ENCODE peak calls at places on chromosomes 4 and X, in seven cellular contexts. R is activated gamma-delta T cell treated with Interleukin-2 at 50 U/mL for 16 hours, L is EL, U is SW480, Q is frontal cortex, P is EH, S is ELR. K is an unnamed sample.
A peak's percentile ranks its signal among the peaks of the same experiment; 100 is the strongest.

GRCh38 chr4:71229477-71230257 is 109.2 kb upstream of the SLC4A4 start:
- DNase-seq in R (no peak), P (peak; percentile 74), U (peak; percentile 28), L (peak; percentile 66), S (peak; percentile 67), Q (peak; percentile 25), K (peak; percentile 58)

GRCh38 chr4:3376266-3376665 is 65.5 kb upstream of the HGFAC start:
- DNase-seq in R (no peak), U (no peak), P (no peak), L (no peak), Q (no peak), S (no peak), K (no peak)

GRCh38 chr4:110878992-110879391 is 256.1 kb upstream of the PITX2 start:
- DNase-seq in Q (no peak), S (no peak), U (peak; percentile 5), R (no peak), P (no peak), L (no peak), K (no peak)

GRCh38 chr4:113978561-113979156 is 788 bp downstream of the ARSJ start:
- DNase-seq in S (peak; percentile 50), U (no peak), P (peak; percentile 62), L (peak; percentile 46), Q (no peak), R (no peak), K (no peak)

GRCh38 chr4:48343035-48343434 is 1.7 kb downstream of the SLAIN2 start:
- DNase-seq in U (no peak), L (no peak), S (peak; percentile 13), Q (no peak), P (no peak), R (no peak), K (no peak)

GRCh38 chrX:133654801-133655200 is 239.5 kb upstream of the GPC4 start:
- DNase-seq in U (no peak), R (no peak), S (no peak), P (no peak), L (no peak), Q (no peak), K (no peak)

GRCh38 chr4:143700060-143700419 is 435 bp downstream of the FREM3 start:
- DNase-seq in L (peak; percentile 13), Q (no peak), U (no peak), P (peak; percentile 10), R (no peak), S (no peak), K (no peak)

GRCh38 chrX:20274121-20274520 is 7.4 kb upstream of the RPS6KA3 start:
- DNase-seq in L (no peak), R (no peak), Q (no peak), P (peak; percentile 29), U (no peak), S (no peak), K (no peak)

GRCh38 chr4:151687021-151687640 is 73.7 kb downstream of the GATB start:
- DNase-seq in Q (no peak), P (peak; percentile 78), R (no peak), L (peak; percentile 67), U (no peak), S (no peak), K (peak; percentile 36)

GRCh38 chrX:13938053-13938765 is 91.5 kb downstream of the GEMIN8 start:
- DNase-seq in P (peak; percentile 4), S (peak; percentile 1), Q (peak; percentile 62), L (peak; percentile 2), R (no peak), U (peak; percentile 16), K (no peak)

GRCh38 chr4:16199132-16199531 is 27.1 kb downstream of the TAPT1 start:
- DNase-seq in R (no peak), P (peak; percentile 23), U (peak; percentile 23), L (no peak), S (peak; percentile 41), Q (no peak), K (no peak)

GRCh38 chr4:173835863-173836262 is 305.8 kb upstream of the HAND2 start:
- DNase-seq in S (peak; percentile 43), U (no peak), Q (no peak), P (peak; percentile 6), L (peak; percentile 0), R (no peak), K (no peak)

GRCh38 chr4:147828361-147828760 is 96.5 kb downstream of the ARHGAP10 start:
- DNase-seq in L (peak; percentile 64), Q (no peak), P (peak; percentile 55), R (no peak), S (peak; percentile 47), U (no peak), K (peak; percentile 45)

GRCh38 chrX:16144420-16144819 is 21.1 kb downstream of the GRPR start:
- DNase-seq in U (no peak), L (no peak), S (no peak), P (peak; percentile 14), R (no peak), Q (no peak), K (no peak)

GRCh38 chr4:153465583-153465921 is 608 bp upstream of the TMEM131L start:
- DNase-seq in U (peak; percentile 59), S (peak; percentile 71), L (peak; percentile 64), R (no peak), Q (peak; percentile 60), P (peak; percentile 69), K (peak; percentile 75)

GRCh38 chrX:147848009-147848408 is 63.7 kb upstream of the FMR1 start:
- DNase-seq in L (no peak), R (no peak), U (no peak), Q (no peak), S (no peak), P (no peak), K (no peak)

K was measured in HFFc6.